ENCODE peak calls at places on chromosomes 13 and 19, in nine cellular contexts. One of them, this sample, is unnamed.

GRCh38 chr19:38729653-38730469 is 14.4 kb downstream of the CAPN12 start:
- DNase-seq in PC-3: peak
- DNase-seq in hepatocyte: peak
- DNase-seq in neural progenitor cell: peak
- DNase-seq in fibroblast of lung: peak
- DNase-seq in endothelial cell of umbilical vein: peak
- DNase-seq in HepG2: peak
- DNase-seq in mammary epithelial cell: peak
- DNase-seq in PC-9: peak
- DNase-seq in this sample: no peak

GRCh38 chr13:89496478-89496877 is 1825.3 kb downstream of the SLITRK5 start:
- DNase-seq in hepatocyte: no peak
- DNase-seq in endothelial cell of umbilical vein: no peak
- DNase-seq in neural progenitor cell: no peak
- DNase-seq in PC-3: no peak
- DNase-seq in HepG2: no peak
- DNase-seq in mammary epithelial cell: no peak
- DNase-seq in PC-9: no peak
- DNase-seq in fibroblast of lung: peak
- DNase-seq in this sample: peak

GRCh38 chr19:44776402-44777096 is 1.1 kb upstream of the CBLC start:
- DNase-seq in HepG2: no peak
- DNase-seq in PC-3: peak
- DNase-seq in fibroblast of lung: no peak
- DNase-seq in hepatocyte: peak
- DNase-seq in neural progenitor cell: no peak
- DNase-seq in mammary epithelial cell: peak
- DNase-seq in endothelial cell of umbilical vein: no peak
- DNase-seq in PC-9: peak
- DNase-seq in this sample: no peak

GRCh38 chr19:8213827-8214672 is 4.9 kb downstream of the CERS4 start:
- DNase-seq in PC-9: no peak
- DNase-seq in neural progenitor cell: no peak
- DNase-seq in fibroblast of lung: no peak
- DNase-seq in PC-3: no peak
- DNase-seq in HepG2: peak
- DNase-seq in mammary epithelial cell: no peak
- DNase-seq in endothelial cell of umbilical vein: no peak
- DNase-seq in hepatocyte: no peak
- DNase-seq in this sample: no peak

GRCh38 chr13:97233499-97233898 is 11.4 kb downstream of the MBNL2 start:
- DNase-seq in mammary epithelial cell: no peak
- DNase-seq in HepG2: peak
- DNase-seq in neural progenitor cell: peak
- DNase-seq in hepatocyte: peak
- DNase-seq in PC-9: no peak
- DNase-seq in fibroblast of lung: no peak
- DNase-seq in PC-3: no peak
- DNase-seq in endothelial cell of umbilical vein: no peak
- DNase-seq in this sample: no peak

GRCh38 chr13:51801631-51802099 is 2.3 kb downstream of the DHRS12 start:
- DNase-seq in mammary epithelial cell: peak
- DNase-seq in PC-9: no peak
- DNase-seq in PC-3: peak
- DNase-seq in HepG2: no peak
- DNase-seq in hepatocyte: no peak
- DNase-seq in fibroblast of lung: no peak
- DNase-seq in neural progenitor cell: peak
- DNase-seq in endothelial cell of umbilical vein: peak
- DNase-seq in this sample: no peak

GRCh38 chr13:59038824-59039223 is 1124.9 kb downstream of the DIAPH3 start:
- DNase-seq in endothelial cell of umbilical vein: no peak
- DNase-seq in hepatocyte: peak
- DNase-seq in PC-9: no peak
- DNase-seq in fibroblast of lung: peak
- DNase-seq in PC-3: peak
- DNase-seq in mammary epithelial cell: no peak
- DNase-seq in HepG2: no peak
- DNase-seq in neural progenitor cell: no peak
- DNase-seq in this sample: peak

GRCh38 chr19:19628499-19629134 is 597 bp upstream of the LPAR2 start:
- DNase-seq in endothelial cell of umbilical vein: no peak
- DNase-seq in HepG2: no peak
- DNase-seq in fibroblast of lung: peak
- DNase-seq in PC-9: peak
- DNase-seq in hepatocyte: peak
- DNase-seq in PC-3: peak
- DNase-seq in neural progenitor cell: peak
- DNase-seq in mammary epithelial cell: peak
- DNase-seq in this sample: peak

GRCh38 chr13:107865643-107866006 is 349.7 kb downstream of the LIG4 start:
- DNase-seq in fibroblast of lung: peak
- DNase-seq in endothelial cell of umbilical vein: no peak
- DNase-seq in PC-9: no peak
- DNase-seq in hepatocyte: no peak
- DNase-seq in neural progenitor cell: no peak
- DNase-seq in HepG2: no peak
- DNase-seq in mammary epithelial cell: no peak
- DNase-seq in PC-3: no peak
- DNase-seq in this sample: peak

GRCh38 chr13:107866007-107866665 is 349.2 kb downstream of the LIG4 start:
- DNase-seq in PC-3: peak
- DNase-seq in HepG2: no peak
- DNase-seq in mammary epithelial cell: peak
- DNase-seq in neural progenitor cell: peak
- DNase-seq in hepatocyte: peak
- DNase-seq in PC-9: no peak
- DNase-seq in fibroblast of lung: peak
- DNase-seq in endothelial cell of umbilical vein: peak
- DNase-seq in this sample: peak

GRCh38 chr13:107870400-107870799 is 344.9 kb downstream of the LIG4 start:
- DNase-seq in mammary epithelial cell: no peak
- DNase-seq in endothelial cell of umbilical vein: no peak
- DNase-seq in PC-3: peak
- DNase-seq in PC-9: no peak
- DNase-seq in HepG2: no peak
- DNase-seq in fibroblast of lung: no peak
- DNase-seq in neural progenitor cell: no peak
- DNase-seq in hepatocyte: peak
- DNase-seq in this sample: no peak

GRCh38 chr13:107866666-107867623 is 348.4 kb downstream of the LIG4 start:
- DNase-seq in endothelial cell of umbilical vein: peak
- DNase-seq in PC-9: no peak
- DNase-seq in mammary epithelial cell: peak
- DNase-seq in PC-3: peak
- DNase-seq in fibroblast of lung: peak
- DNase-seq in HepG2: no peak
- DNase-seq in neural progenitor cell: peak
- DNase-seq in hepatocyte: peak
- DNase-seq in this sample: peak

DNA sequence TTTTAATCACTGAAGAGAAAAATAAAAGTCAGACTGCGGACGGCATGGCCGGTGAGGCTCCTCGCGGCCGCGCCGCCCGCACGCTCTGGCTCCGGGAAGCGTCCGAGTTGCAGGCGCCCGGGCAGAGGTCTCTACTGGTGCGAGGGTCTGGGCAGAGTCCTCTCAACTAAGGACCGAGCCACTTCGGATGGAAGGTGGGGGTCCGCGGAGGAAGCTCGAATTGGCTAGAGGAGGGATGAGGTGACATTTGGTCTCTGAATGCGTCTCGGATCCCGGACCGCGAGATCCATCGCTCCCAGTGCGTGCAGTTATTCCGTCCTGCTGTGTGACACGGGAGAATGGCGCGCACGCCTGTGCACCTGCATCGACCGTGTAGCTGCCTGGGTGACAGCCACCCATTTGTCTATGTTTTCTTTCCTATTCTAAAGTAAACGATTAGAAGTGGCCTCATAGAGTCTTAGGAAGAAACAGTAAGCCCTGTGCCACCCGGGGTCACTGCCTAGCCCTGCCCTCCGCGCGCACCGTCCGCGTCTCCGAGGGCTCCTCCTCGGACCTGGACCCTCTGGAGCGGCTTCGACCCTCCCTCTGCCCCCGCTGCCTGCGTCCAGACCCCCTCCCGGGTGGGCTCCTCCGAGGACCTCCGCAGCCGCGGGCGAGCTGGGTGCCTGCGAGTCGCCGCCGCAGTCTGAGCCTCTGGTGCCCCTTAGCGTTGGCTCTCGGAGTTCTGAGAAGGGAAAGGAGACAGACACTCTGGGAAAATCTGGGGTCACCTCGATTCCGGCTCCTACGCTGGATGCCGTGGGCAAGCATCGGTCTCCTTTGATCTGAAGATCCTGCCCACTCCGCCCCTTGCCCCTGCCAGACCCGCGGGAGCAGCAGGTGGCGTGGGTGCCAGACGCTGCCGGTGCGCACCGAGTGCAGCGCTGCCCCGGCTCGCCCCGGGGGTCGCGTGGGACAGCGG is 347.4 kb downstream of the LIG4 start:
- DNase-seq in endothelial cell of umbilical vein: peak
- DNase-seq in neural progenitor cell: peak
- DNase-seq in mammary epithelial cell: peak
- DNase-seq in PC-9: no peak
- DNase-seq in PC-3: peak
- DNase-seq in hepatocyte: peak
- DNase-seq in fibroblast of lung: peak
- DNase-seq in HepG2: no peak
- DNase-seq in this sample: peak
- TF ChIP-seq EZH2 in endothelial cell of umbilical vein: no peak
- TF ChIP-seq EZH2 in neural progenitor cell: peak
- TF ChIP-seq EZH2 in mammary epithelial cell: peak
- TF ChIP-seq EZH2 in PC-9: no peak
- TF ChIP-seq EZH2 in PC-3: no peak
- TF ChIP-seq EZH2 in hepatocyte: no peak
- TF ChIP-seq EZH2 in fibroblast of lung: no peak
- TF ChIP-seq EZH2 in HepG2: no peak
- TF ChIP-seq EZH2 in this sample: no peak

GRCh38 chr13:107941345-107942029 is 273.8 kb downstream of the LIG4 start:
- DNase-seq in neural progenitor cell: no peak
- DNase-seq in PC-3: peak
- DNase-seq in HepG2: no peak
- DNase-seq in endothelial cell of umbilical vein: no peak
- DNase-seq in mammary epithelial cell: no peak
- DNase-seq in hepatocyte: no peak
- DNase-seq in PC-9: peak
- DNase-seq in fibroblast of lung: no peak
- DNase-seq in this sample: no peak
- H2AFZ ChIP-seq in neural progenitor cell: no peak
- H2AFZ ChIP-seq in PC-3: no peak
- H2AFZ ChIP-seq in HepG2: no peak
- H2AFZ ChIP-seq in endothelial cell of umbilical vein: no peak
- H2AFZ ChIP-seq in mammary epithelial cell: no peak
- H2AFZ ChIP-seq in hepatocyte: no peak
- H2AFZ ChIP-seq in PC-9: no peak
- H2AFZ ChIP-seq in fibroblast of lung: no peak
- H2AFZ ChIP-seq in this sample: no peak

GRCh38 chr13:112894423-112894672 is 74.7 kb upstream of the MCF2L start:
- DNase-seq in PC-9: no peak
- DNase-seq in mammary epithelial cell: no peak
- DNase-seq in neural progenitor cell: no peak
- DNase-seq in endothelial cell of umbilical vein: no peak
- DNase-seq in PC-3: no peak
- DNase-seq in fibroblast of lung: no peak
- DNase-seq in hepatocyte: no peak
- DNase-seq in HepG2: no peak
- DNase-seq in this sample: no peak

GRCh38 chr13:112895521-112896465 is 73.2 kb upstream of the MCF2L start:
- DNase-seq in PC-3: no peak
- DNase-seq in PC-9: no peak
- DNase-seq in endothelial cell of umbilical vein: no peak
- DNase-seq in hepatocyte: no peak
- DNase-seq in mammary epithelial cell: no peak
- DNase-seq in fibroblast of lung: no peak
- DNase-seq in HepG2: no peak
- DNase-seq in neural progenitor cell: no peak
- DNase-seq in this sample: no peak

GRCh38 chr13:112894673-112895481 is 74.1 kb upstream of the MCF2L start:
- DNase-seq in neural progenitor cell: peak
- DNase-seq in HepG2: peak
- DNase-seq in hepatocyte: peak
- DNase-seq in PC-3: no peak
- DNase-seq in mammary epithelial cell: no peak
- DNase-seq in fibroblast of lung: no peak
- DNase-seq in endothelial cell of umbilical vein: no peak
- DNase-seq in PC-9: no peak
- DNase-seq in this sample: no peak

GRCh38 chr13:112892759-112893569 is 76.0 kb upstream of the MCF2L start:
- DNase-seq in mammary epithelial cell: no peak
- DNase-seq in endothelial cell of umbilical vein: peak
- DNase-seq in HepG2: peak
- DNase-seq in neural progenitor cell: peak
- DNase-seq in PC-9: no peak
- DNase-seq in PC-3: no peak
- DNase-seq in hepatocyte: peak
- DNase-seq in fibroblast of lung: no peak
- DNase-seq in this sample: no peak

DNA sequence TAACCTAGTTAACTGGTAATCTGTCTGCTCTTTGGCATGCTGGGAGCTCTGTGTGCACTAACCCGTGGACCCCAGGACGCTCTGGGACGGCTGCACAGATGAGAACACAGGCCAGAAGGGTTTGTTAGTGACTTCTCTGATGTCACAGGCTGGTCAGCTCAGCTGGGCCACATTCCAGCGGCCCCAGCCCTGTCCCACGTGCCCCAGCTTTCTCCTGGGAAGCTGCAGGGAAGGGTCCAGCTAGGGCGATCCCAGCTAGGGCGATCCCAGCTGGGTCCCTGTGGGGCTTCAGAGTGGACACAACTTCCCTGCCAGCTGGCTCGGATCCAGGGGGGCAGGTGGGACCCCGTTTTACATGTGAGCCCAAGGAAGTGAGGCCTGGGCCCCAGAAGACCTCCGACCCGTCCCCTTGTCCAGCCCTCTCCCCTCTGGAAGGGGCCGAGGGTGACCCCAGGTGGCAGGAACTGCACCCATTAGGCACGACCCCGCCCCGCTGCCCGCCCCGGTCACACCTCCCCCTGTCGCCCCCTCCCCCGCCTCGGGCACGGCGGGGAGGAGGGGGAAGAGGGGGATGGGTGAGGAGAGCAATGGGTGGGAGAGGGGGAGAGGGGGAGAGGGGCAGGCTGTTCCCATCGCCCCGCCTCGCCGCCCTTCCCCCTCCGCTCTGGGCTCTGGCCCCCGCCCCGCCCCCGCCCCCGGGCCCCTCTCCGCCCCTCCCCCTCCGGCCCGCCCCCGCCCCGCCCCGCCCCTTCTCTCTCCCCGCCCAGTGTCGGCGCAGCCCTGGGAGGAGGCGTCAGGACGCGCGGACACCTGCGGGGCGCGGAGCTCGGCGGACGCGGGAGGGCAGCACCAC is 75.2 kb upstream of the MCF2L start:
- DNase-seq in hepatocyte: peak
- DNase-seq in endothelial cell of umbilical vein: peak
- DNase-seq in fibroblast of lung: no peak
- DNase-seq in HepG2: peak
- DNase-seq in PC-3: peak
- DNase-seq in PC-9: no peak
- DNase-seq in neural progenitor cell: peak
- DNase-seq in mammary epithelial cell: no peak
- DNase-seq in this sample: no peak
- TF ChIP-seq CTCF in hepatocyte: no peak
- TF ChIP-seq CTCF in endothelial cell of umbilical vein: no peak
- TF ChIP-seq CTCF in fibroblast of lung: no peak
- TF ChIP-seq CTCF in HepG2: peak
- TF ChIP-seq CTCF in PC-3: no peak
- TF ChIP-seq CTCF in PC-9: no peak
- TF ChIP-seq CTCF in neural progenitor cell: no peak
- TF ChIP-seq CTCF in mammary epithelial cell: no peak
- TF ChIP-seq CTCF in this sample: no peak

DNA sequence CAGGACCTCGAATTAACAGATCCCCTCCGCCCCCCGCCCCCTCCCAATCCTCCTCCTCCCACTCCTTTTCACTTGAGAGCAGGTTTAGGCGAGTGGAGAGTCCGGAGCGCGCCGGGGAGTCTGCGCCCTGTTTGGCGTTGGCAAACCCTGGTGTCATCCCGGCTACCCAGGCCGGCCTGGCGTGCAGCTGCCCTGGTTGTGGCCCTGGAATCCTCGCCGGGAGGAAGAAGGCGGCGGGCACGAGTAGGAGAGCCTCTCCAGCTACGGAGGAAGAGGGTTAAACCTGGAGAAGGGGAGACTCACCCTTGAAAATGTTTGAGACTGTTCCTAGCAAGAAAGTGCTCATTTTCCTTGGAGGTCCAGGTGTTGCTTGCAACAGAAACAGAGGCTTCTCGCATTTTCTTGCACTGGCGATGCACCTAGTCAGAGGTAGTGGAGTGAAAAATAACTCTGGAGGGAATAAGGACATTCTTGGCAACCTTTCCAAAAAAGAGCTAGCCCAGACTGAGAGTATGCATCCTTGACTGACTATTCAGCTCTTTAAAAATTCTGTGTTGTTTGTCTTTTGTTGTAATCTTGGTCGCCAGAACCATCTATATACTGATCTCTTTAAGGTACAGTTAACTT is 1.3 kb upstream of the SOX21 start:
- DNase-seq in fibroblast of lung: no peak
- DNase-seq in hepatocyte: no peak
- DNase-seq in neural progenitor cell: no peak
- DNase-seq in HepG2: no peak
- DNase-seq in PC-9: no peak
- DNase-seq in PC-3: no peak
- DNase-seq in endothelial cell of umbilical vein: no peak
- DNase-seq in mammary epithelial cell: no peak
- DNase-seq in this sample: no peak
- TF ChIP-seq EZH2 in fibroblast of lung: peak
- TF ChIP-seq EZH2 in hepatocyte: no peak
- TF ChIP-seq EZH2 in neural progenitor cell: no peak
- TF ChIP-seq EZH2 in HepG2: no peak
- TF ChIP-seq EZH2 in PC-9: no peak
- TF ChIP-seq EZH2 in PC-3: no peak
- TF ChIP-seq EZH2 in endothelial cell of umbilical vein: peak
- TF ChIP-seq EZH2 in mammary epithelial cell: no peak
- TF ChIP-seq EZH2 in this sample: no peak

This sample was measured in astrocyte.